ENCODE peak calls at places on chromosomes 13 and 19, in four cellular contexts. H is right atrium auricular region, N is heart left ventricle, W is upper lobe of right lung. D is an unnamed sample.

GRCh38 chr13:20054586-20054985 is 96.1 kb downstream of the ZMYM2 start:
- DNase-seq in H (no peak), W (no peak), N (no peak), D (no peak)

GRCh38 chr13:43878897-43879322 is 630 bp downstream of the CCDC122 start:
- DNase-seq in H (peak; percentile 87), W (peak; percentile 90), N (peak; percentile 85), D (peak; percentile 93)

GRCh38 chr19:571127-571974 is 1.0 kb upstream of the BSG start:
- DNase-seq in H (no peak), W (peak; percentile 73), N (no peak), D (peak; percentile 80)

GRCh38 chr19:49468199-49468598 is 5.8 kb upstream of the FLT3LG start:
- DNase-seq in N (no peak), H (no peak), W (no peak), D (no peak)

GRCh38 chr13:36918246-36919060 is 1.6 kb downstream of the SMAD9 start:
- DNase-seq in H (no peak), W (no peak), N (no peak), D (no peak)

GRCh38 chr19:35774274-35775045 is 904 bp upstream of the ARHGAP33 start:
- DNase-seq in N (no peak), H (no peak), W (no peak), D (no peak)

GRCh38 chr13:28564030-28564429 is 69.1 kb upstream of the FLT1 start:
- DNase-seq in H (no peak), W (peak; percentile 87), N (no peak), D (peak; percentile 82)

GRCh38 chr13:106755542-106755941 is 187.6 kb upstream of the ARGLU1 start:
- DNase-seq in N (no peak), W (no peak), H (no peak), D (no peak)

GRCh38 chr19:32914879-32915278 is 45.3 kb upstream of the SLC7A9 start:
- DNase-seq in N (no peak), H (no peak), W (no peak), D (no peak)

GRCh38 chr19:7328647-7329046 is 20.1 kb upstream of the ARHGEF18 start:
- DNase-seq in H (no peak), W (no peak), N (no peak), D (no peak)

GRCh38 chr13:58583961-58584360 is 952.4 kb downstream of the PCDH17 start:
- DNase-seq in N (no peak), H (no peak), W (no peak), D (no peak)

GRCh38 chr13:49436890-49437289 is 7.0 kb downstream of the CAB39L start:
- DNase-seq in H (peak; percentile 67), N (peak; percentile 42), W (no peak), D (no peak)

GRCh38 chr19:39409207-39409885 is 2.7 kb downstream of the ZFP36 start:
- DNase-seq in H (peak; percentile 93), N (peak; percentile 95), W (peak; percentile 98), D (peak; percentile 98)

GRCh38 chr13:51865838-51866237 is 4.1 kb downstream of the CCDC70 start:
- DNase-seq in H (no peak), W (no peak), N (no peak), D (no peak)

GRCh38 chr19:29266001-29266400 is 53.0 kb upstream of the UQCRFS1 start:
- DNase-seq in H (no peak), N (no peak), W (peak; percentile 13), D (no peak)

GRCh38 chr19:15551183-15552004 is 43.1 kb downstream of the CYP4F22 start:
- DNase-seq in H (no peak), W (peak; percentile 72), N (peak; percentile 31), D (peak; percentile 80)

GRCh38 chr19:20503536-20503935 is 62.0 kb downstream of the ZNF737 start:
- DNase-seq in N (no peak), W (no peak), H (no peak), D (no peak)

GRCh38 chr19:15330801-15331418 is 1.4 kb downstream of the BRD4 start:
- DNase-seq in H (no peak), W (no peak), N (no peak), D (no peak)

GRCh38 chr19:51803965-51804364 is 9.0 kb downstream of the FPR3 start:
- DNase-seq in H (no peak), W (no peak), N (no peak), D (no peak)

GRCh38 chr19:51783373-51783772 is 11.6 kb upstream of the FPR3 start:
- DNase-seq in N (no peak), W (no peak), H (no peak), D (no peak)

GRCh38 chr19:45293682-45294081 is 29.0 kb downstream of the CKM start:
- DNase-seq in N (no peak), W (no peak), H (no peak), D (no peak)

GRCh38 chr13:112469071-112469745 is 93.1 kb downstream of the SPACA7 start:
- DNase-seq in W (peak; percentile 47), H (no peak), N (no peak), D (peak; percentile 55)

GRCh38 chr19:43776285-43776684 is 4.5 kb downstream of the KCNN4 start:
- DNase-seq in N (no peak), H (no peak), W (no peak), D (no peak)

GRCh38 chr13:23384111-23384510 is 49.4 kb downstream of the SACS start:
- DNase-seq in N (no peak), W (no peak), H (no peak), D (no peak)

GRCh38 chr13:108227651-108228272 is 9.6 kb downstream of the ABHD13 start:
- DNase-seq in W (no peak), H (no peak), N (no peak), D (no peak)

GRCh38 chr19:2226840-2227360 is 9.2 kb downstream of the PLEKHJ1 start:
- DNase-seq in N (no peak), H (no peak), W (no peak), D (no peak)

GRCh38 chr13:49098771-49099512 is 121.2 kb upstream of the MLNR start:
- DNase-seq in W (no peak), N (no peak), H (no peak), D (no peak)

GRCh38 chr13:57716295-57716694 is 84.8 kb downstream of the PCDH17 start:
- DNase-seq in W (no peak), N (no peak), H (no peak), D (no peak)

GRCh38 chr19:7783991-7784421 is 21.0 kb downstream of the CLEC4M start:
- DNase-seq in H (no peak), N (peak; percentile 47), W (peak; percentile 67), D (no peak)

GRCh38 chr13:92838786-92839185 is 387.8 kb upstream of the GPC6 start:
- DNase-seq in N (no peak), H (no peak), W (no peak), D (no peak)

GRCh38 chr13:60540276-60540675 is 143.3 kb downstream of the TDRD3 start:
- DNase-seq in W (no peak), H (no peak), N (no peak), D (no peak)

GRCh38 chr13:95201814-95202521 is 99.3 kb downstream of the ABCC4 start:
- DNase-seq in W (no peak), H (no peak), N (no peak), D (no peak)

GRCh38 chr13:110541526-110541920 is 20.0 kb downstream of the RAB20 start:
- DNase-seq in W (no peak), H (no peak), N (no peak), D (no peak)

GRCh38 chr19:2527716-2528115 is 51.8 kb downstream of the GADD45B start:
- DNase-seq in H (no peak), N (no peak), W (no peak), D (no peak)

GRCh38 chr19:31597616-31598015 is 248.4 kb upstream of the TSHZ3 start:
- DNase-seq in W (no peak), H (no peak), N (no peak), D (no peak)

GRCh38 chr13:73245271-73245670 is 186.5 kb downstream of the KLF5 start:
- DNase-seq in N (no peak), W (no peak), H (no peak), D (no peak)

GRCh38 chr13:73248711-73249580 is 190.1 kb downstream of the KLF5 start:
- DNase-seq in N (no peak), H (no peak), W (no peak), D (no peak)

GRCh38 chr13:73250061-73250460 is 191.3 kb downstream of the KLF5 start:
- DNase-seq in W (no peak), N (no peak), H (no peak), D (no peak)

GRCh38 chr13:73244486-73244885 is 185.7 kb downstream of the KLF5 start:
- DNase-seq in H (no peak), W (no peak), N (no peak), D (no peak)

GRCh38 chr13:73248154-73248553 is 189.3 kb downstream of the KLF5 start:
- DNase-seq in W (no peak), N (no peak), H (no peak), D (no peak)
- H3K4me3 ChIP-seq in W (no peak overlapping the region), N (no peak overlapping the region), H (no peak overlapping the region), D (no peak overlapping the region)

GRCh38 chr19:41305923-41306322 is 4.0 kb upstream of the CCDC97 start:
- DNase-seq in W (no peak), H (no peak), N (no peak), D (no peak)

GRCh38 chr19:41304706-41305483 is 5.1 kb upstream of the CCDC97 start:
- DNase-seq in N (no peak), W (peak; percentile 21), H (no peak), D (no peak)

GRCh38 chr19:41302624-41303351 is 7.2 kb upstream of the CCDC97 start:
- DNase-seq in N (no peak), W (peak; percentile 69), H (no peak), D (no peak)

GRCh38 chr19:41306394-41306793 is 3.6 kb upstream of the CCDC97 start:
- DNase-seq in N (no peak), H (no peak), W (no peak), D (no peak)

DNA sequence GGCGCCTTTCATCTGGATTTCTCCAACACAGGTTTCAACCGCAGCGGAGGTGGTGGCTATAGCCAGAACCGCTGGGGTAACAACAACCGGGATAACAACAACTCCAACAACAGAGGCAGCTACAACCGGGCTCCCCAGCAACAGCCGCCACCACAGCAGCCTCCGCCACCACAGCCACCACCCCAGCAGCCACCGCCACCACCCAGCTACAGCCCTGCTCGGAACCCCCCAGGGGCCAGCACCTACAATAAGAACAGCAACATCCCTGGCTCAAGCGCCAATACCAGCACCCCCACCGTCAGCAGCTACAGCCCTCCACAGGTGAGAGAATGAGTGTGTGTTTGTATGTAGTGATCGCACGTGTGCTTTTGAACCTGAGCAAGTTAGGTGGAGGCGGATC is 6.0 kb upstream of the CCDC97 start:
- DNase-seq in H (no peak), N (no peak), W (peak; percentile 59), D (no peak)
- H3K36me3 ChIP-seq in H (peaks cover 68% of the 10 kb centered on the region), N (peaks cover 81% of the 10 kb centered on the region), W (peaks cover 84% of the 10 kb centered on the region), D (peaks cover 47% of the 10 kb centered on the region)

DNA sequence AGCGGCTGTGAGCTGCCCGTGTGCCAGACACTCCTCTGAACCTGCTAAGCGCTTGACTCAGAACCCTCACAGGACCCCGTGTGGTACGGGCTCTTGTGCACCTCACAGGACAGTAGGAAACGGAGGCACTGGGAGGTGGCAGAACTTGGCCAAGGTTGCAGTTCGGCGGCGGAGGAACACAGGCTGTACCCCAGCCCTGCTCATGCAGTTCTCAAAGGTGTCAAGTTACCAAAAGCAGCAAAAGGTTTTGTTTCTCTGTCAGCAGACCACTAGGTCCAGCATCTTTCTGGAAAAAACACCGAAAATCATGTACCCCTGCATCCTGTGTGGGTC is 21.6 kb downstream of the CFAP97D2 start:
- DNase-seq in N (no peak), H (no peak), W (no peak), D (no peak)
- H3K4me3 ChIP-seq in N (no peak overlapping the region), H (no peak overlapping the region), W (no peak overlapping the region), D (no peak overlapping the region)

GRCh38 chr13:114260818-114261217 is 20.6 kb upstream of the UPF3A start:
- DNase-seq in H (no peak), W (no peak), N (no peak), D (no peak)
- H3K36me3 ChIP-seq in H (peaks cover 71% of the 10 kb centered on the region), W (peaks cover 100% of the 10 kb centered on the region), N (peaks cover 100% of the 10 kb centered on the region), D (peaks cover 42% of the 10 kb centered on the region)

D was measured in kidney.